ENCODE peak calls at places on chromosome X, in four cellular contexts. One of them, this sample, is unnamed.
A peak's percentile ranks its signal among the peaks of the same experiment; 100 is the strongest.

GRCh38 chrX:10048695-10049094 is 81.5 kb downstream of the CLDN34 start:
- DNase-seq in progenitor cell of endocrine pancreas: no peak
- DNase-seq in suprapubic skin: no peak
- DNase-seq in T follicular helper cell: no peak
- DNase-seq in this sample: no peak

GRCh38 chrX:20015945-20016617 is 25.2 kb upstream of the BCLAF3 start:
- DNase-seq in suprapubic skin: no peak
- DNase-seq in T follicular helper cell: no peak
- DNase-seq in progenitor cell of endocrine pancreas: no peak
- DNase-seq in this sample: no peak

GRCh38 chrX:34638116-34638515 is 19.0 kb downstream of the TMEM47 start:
- DNase-seq in progenitor cell of endocrine pancreas: no peak
- DNase-seq in T follicular helper cell: no peak
- DNase-seq in suprapubic skin: no peak
- DNase-seq in this sample: peak; percentile 23

GRCh38 chrX:38282044-38282443 is 45.3 kb downstream of the RPGR start:
- DNase-seq in T follicular helper cell: no peak
- DNase-seq in suprapubic skin: no peak
- DNase-seq in progenitor cell of endocrine pancreas: no peak
- DNase-seq in this sample: peak; percentile 18

GRCh38 chrX:38656350-38656915 is 95.1 kb downstream of the TSPAN7 start:
- DNase-seq in progenitor cell of endocrine pancreas: no peak
- DNase-seq in suprapubic skin: no peak
- DNase-seq in T follicular helper cell: no peak
- DNase-seq in this sample: no peak

GRCh38 chrX:110338850-110339373 is 19.7 kb upstream of the RTL9 start:
- DNase-seq in progenitor cell of endocrine pancreas: no peak
- DNase-seq in T follicular helper cell: no peak
- DNase-seq in suprapubic skin: no peak
- DNase-seq in this sample: no peak

GRCh38 chrX:24498975-24499374 is 33.9 kb downstream of the PDK3 start:
- DNase-seq in progenitor cell of endocrine pancreas: no peak
- DNase-seq in T follicular helper cell: no peak
- DNase-seq in suprapubic skin: no peak
- DNase-seq in this sample: peak; percentile 38

GRCh38 chrX:110318664-110318968 is 731 bp upstream of the AMMECR1 start:
- DNase-seq in progenitor cell of endocrine pancreas: no peak
- DNase-seq in suprapubic skin: no peak
- DNase-seq in T follicular helper cell: no peak
- DNase-seq in this sample: no peak

GRCh38 chrX:111100191-111100590 is 4.2 kb downstream of the PAK3 start:
- DNase-seq in suprapubic skin: no peak
- DNase-seq in progenitor cell of endocrine pancreas: peak; percentile 24
- DNase-seq in T follicular helper cell: no peak
- DNase-seq in this sample: peak; percentile 4

GRCh38 chrX:10859353-10859752 is 239.0 kb upstream of the MID1 start:
- DNase-seq in progenitor cell of endocrine pancreas: no peak
- DNase-seq in suprapubic skin: no peak
- DNase-seq in T follicular helper cell: no peak
- DNase-seq in this sample: peak; percentile 11

GRCh38 chrX:46831620-46832327 is 5.1 kb upstream of the RP2 start:
- DNase-seq in progenitor cell of endocrine pancreas: no peak
- DNase-seq in suprapubic skin: no peak
- DNase-seq in T follicular helper cell: no peak
- DNase-seq in this sample: no peak

GRCh38 chrX:76454456-76454927 is 27.0 kb downstream of the MAGEE1 start:
- DNase-seq in suprapubic skin: no peak
- DNase-seq in progenitor cell of endocrine pancreas: no peak
- DNase-seq in T follicular helper cell: no peak
- DNase-seq in this sample: peak; percentile 3

GRCh38 chrX:99703467-99703866 is 706.6 kb downstream of the PCDH19 start:
- DNase-seq in progenitor cell of endocrine pancreas: no peak
- DNase-seq in T follicular helper cell: no peak
- DNase-seq in suprapubic skin: no peak
- DNase-seq in this sample: no peak

GRCh38 chrX:46165866-46166265 is 379.4 kb downstream of the ZNF674 start:
- DNase-seq in suprapubic skin: no peak
- DNase-seq in progenitor cell of endocrine pancreas: no peak
- DNase-seq in T follicular helper cell: no peak
- DNase-seq in this sample: no peak

GRCh38 chrX:16205840-16206239 is 38.6 kb downstream of the MAGEB17 start:
- DNase-seq in T follicular helper cell: no peak
- DNase-seq in suprapubic skin: no peak
- DNase-seq in progenitor cell of endocrine pancreas: no peak
- DNase-seq in this sample: no peak

GRCh38 chrX:19687395-19687794 is 172.1 kb upstream of the MAP3K15 start:
- DNase-seq in progenitor cell of endocrine pancreas: no peak
- DNase-seq in T follicular helper cell: no peak
- DNase-seq in suprapubic skin: no peak
- DNase-seq in this sample: no peak

GRCh38 chrX:40474205-40474626 is 106.6 kb upstream of the ATP6AP2 start:
- DNase-seq in T follicular helper cell: no peak
- DNase-seq in suprapubic skin: no peak
- DNase-seq in progenitor cell of endocrine pancreas: peak; percentile 37
- DNase-seq in this sample: no peak

GRCh38 chrX:47796433-47796906 is 40.2 kb upstream of the ZNF81 start:
- DNase-seq in progenitor cell of endocrine pancreas: no peak
- DNase-seq in T follicular helper cell: no peak
- DNase-seq in suprapubic skin: no peak
- DNase-seq in this sample: no peak

GRCh38 chrX:68650491-68650890 is 3.0 kb downstream of the STARD8 start:
- DNase-seq in progenitor cell of endocrine pancreas: no peak
- DNase-seq in suprapubic skin: no peak
- DNase-seq in T follicular helper cell: no peak
- DNase-seq in this sample: peak; percentile 4

GRCh38 chrX:27598312-27598711 is 8.2 kb downstream of the DCAF8L2 start:
- DNase-seq in progenitor cell of endocrine pancreas: no peak
- DNase-seq in suprapubic skin: no peak
- DNase-seq in T follicular helper cell: no peak
- DNase-seq in this sample: no peak